ENCODE peak calls at places on chromosomes 16 and 17, in four cellular contexts. One of them, this sample, is unnamed.

GRCh38 chr17:2796164-2797140 is at the start of gene RAP1GAP2:
- DNase-seq in colonic mucosa: peak
- DNase-seq in ovary: no peak
- DNase-seq in AG10803: no peak
- DNase-seq in this sample: no peak

GRCh38 chr17:6078370-6078950 is 8.3 kb downstream of the WSCD1 start:
- DNase-seq in AG10803: no peak
- DNase-seq in colonic mucosa: no peak
- DNase-seq in ovary: no peak
- DNase-seq in this sample: no peak

GRCh38 chr17:48051706-48052486 is 3.7 kb downstream of the NFE2L1 start:
- DNase-seq in AG10803: peak
- DNase-seq in colonic mucosa: peak
- DNase-seq in ovary: peak
- DNase-seq in this sample: peak

GRCh38 chr17:61399131-61400057 is at the start of gene TBX2:
- DNase-seq in ovary: peak
- DNase-seq in colonic mucosa: peak
- DNase-seq in AG10803: peak
- DNase-seq in this sample: peak

GRCh38 chr17:76191891-76192290 is 48.4 kb downstream of the RNF157 start:
- DNase-seq in ovary: no peak
- DNase-seq in AG10803: no peak
- DNase-seq in colonic mucosa: no peak
- DNase-seq in this sample: no peak

GRCh38 chr17:48181653-48182052 is 74.1 kb downstream of the SNX11 start:
- DNase-seq in colonic mucosa: peak
- DNase-seq in AG10803: peak
- DNase-seq in ovary: no peak
- DNase-seq in this sample: no peak

GRCh38 chr17:77959216-77959925 is 868 bp downstream of the TNRC6C start:
- DNase-seq in AG10803: no peak
- DNase-seq in colonic mucosa: no peak
- DNase-seq in ovary: peak
- DNase-seq in this sample: no peak

GRCh38 chr17:45038771-45039634 is 12.4 kb downstream of the DCAKD start:
- DNase-seq in AG10803: no peak
- DNase-seq in colonic mucosa: no peak
- DNase-seq in ovary: peak
- DNase-seq in this sample: no peak

GRCh38 chr17:15999974-16000827 is 577 bp downstream of the TTC19 start:
- DNase-seq in colonic mucosa: no peak
- DNase-seq in ovary: peak
- DNase-seq in AG10803: peak
- DNase-seq in this sample: no peak

GRCh38 chr17:74389937-74390679 is 22.8 kb downstream of the GPR142 start:
- DNase-seq in ovary: no peak
- DNase-seq in AG10803: no peak
- DNase-seq in colonic mucosa: no peak
- DNase-seq in this sample: no peak

GRCh38 chr17:77801545-77802332 is 156.8 kb upstream of the TNRC6C start:
- DNase-seq in ovary: no peak
- DNase-seq in colonic mucosa: no peak
- DNase-seq in AG10803: no peak
- DNase-seq in this sample: no peak

GRCh38 chr16:47644166-47644565 is 183.0 kb downstream of the PHKB start:
- DNase-seq in colonic mucosa: no peak
- DNase-seq in ovary: no peak
- DNase-seq in AG10803: peak
- DNase-seq in this sample: peak

GRCh38 chr17:70863436-70864248 is 694.3 kb downstream of the KCNJ2 start:
- DNase-seq in AG10803: no peak
- DNase-seq in ovary: no peak
- DNase-seq in colonic mucosa: no peak
- DNase-seq in this sample: no peak

GRCh38 chr16:81451753-81452680 is 7.4 kb downstream of the CMIP start:
- DNase-seq in colonic mucosa: peak
- DNase-seq in ovary: no peak
- DNase-seq in AG10803: no peak
- DNase-seq in this sample: no peak

GRCh38 chr16:23836404-23837291 is 865 bp downstream of the PRKCB start:
- DNase-seq in AG10803: no peak
- DNase-seq in colonic mucosa: peak
- DNase-seq in ovary: no peak
- DNase-seq in this sample: no peak

GRCh38 chr17:50953831-50954601 is 87.9 kb upstream of the TOB1 start:
- DNase-seq in AG10803: peak
- DNase-seq in colonic mucosa: no peak
- DNase-seq in ovary: no peak
- DNase-seq in this sample: no peak

GRCh38 chr17:40399185-40399584 is 18.5 kb downstream of the TOP2A start:
- DNase-seq in ovary: no peak
- DNase-seq in colonic mucosa: no peak
- DNase-seq in AG10803: peak
- DNase-seq in this sample: peak

GRCh38 chr16:8551388-8552332 is 38.7 kb downstream of the TMEM114 start:
- DNase-seq in colonic mucosa: no peak
- DNase-seq in AG10803: no peak
- DNase-seq in ovary: no peak
- DNase-seq in this sample: no peak

GRCh38 chr17:80504671-80505413 is 28.4 kb upstream of the NPTX1 start:
- DNase-seq in AG10803: peak
- DNase-seq in colonic mucosa: no peak
- DNase-seq in ovary: no peak
- DNase-seq in this sample: no peak
- TF ChIP-seq CTCF in AG10803: peak
- TF ChIP-seq CTCF in colonic mucosa: no peak
- TF ChIP-seq CTCF in ovary: no peak
- TF ChIP-seq CTCF in this sample: no peak

GRCh38 chr16:77282345-77282744 is 83.1 kb downstream of the SYCE1L start:
- DNase-seq in ovary: no peak
- DNase-seq in colonic mucosa: no peak
- DNase-seq in AG10803: no peak
- DNase-seq in this sample: no peak
- TF ChIP-seq CTCF in ovary: no peak
- TF ChIP-seq CTCF in colonic mucosa: no peak
- TF ChIP-seq CTCF in AG10803: no peak
- TF ChIP-seq CTCF in this sample: no peak

GRCh38 chr16:82456683-82457082 is 170.1 kb upstream of the CDH13 start:
- DNase-seq in colonic mucosa: peak
- DNase-seq in ovary: peak
- DNase-seq in AG10803: peak
- DNase-seq in this sample: peak
- TF ChIP-seq CTCF in colonic mucosa: peak
- TF ChIP-seq CTCF in ovary: no peak
- TF ChIP-seq CTCF in AG10803: peak
- TF ChIP-seq CTCF in this sample: peak

GRCh38 chr16:27690604-27691003 is 140.7 kb downstream of the KATNIP start:
- DNase-seq in ovary: no peak
- DNase-seq in AG10803: peak
- DNase-seq in colonic mucosa: peak
- DNase-seq in this sample: no peak
- TF ChIP-seq CTCF in ovary: no peak
- TF ChIP-seq CTCF in AG10803: peak
- TF ChIP-seq CTCF in colonic mucosa: peak
- TF ChIP-seq CTCF in this sample: peak

GRCh38 chr17:72816406-72816805 is 276.1 kb downstream of the SLC39A11 start:
- DNase-seq in ovary: no peak
- DNase-seq in colonic mucosa: no peak
- DNase-seq in AG10803: no peak
- DNase-seq in this sample: no peak
- TF ChIP-seq CTCF in ovary: no peak
- TF ChIP-seq CTCF in colonic mucosa: no peak
- TF ChIP-seq CTCF in AG10803: no peak
- TF ChIP-seq CTCF in this sample: no peak

DNA sequence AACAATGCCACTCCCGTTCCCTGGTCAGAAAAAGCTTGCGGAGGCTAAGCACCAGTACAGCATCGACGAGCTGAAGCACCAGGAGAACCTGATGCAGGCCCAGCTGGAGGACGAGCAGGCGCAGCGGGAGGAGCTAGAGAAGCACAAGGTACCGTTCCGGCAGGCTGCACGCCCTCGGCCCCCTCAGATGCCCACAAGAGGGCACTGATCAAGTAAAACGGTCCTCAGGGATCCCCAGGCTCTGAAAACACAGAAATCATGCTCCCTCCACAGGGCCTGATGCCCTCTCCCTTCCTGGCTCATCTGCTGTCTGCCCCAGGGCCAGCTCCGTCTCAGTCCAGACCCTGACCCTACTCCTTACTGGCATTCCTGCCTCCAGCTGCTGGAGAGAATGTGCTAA is 21.6 kb downstream of the DRC3 start:
- DNase-seq in colonic mucosa: no peak
- DNase-seq in ovary: no peak
- DNase-seq in AG10803: no peak
- DNase-seq in this sample: no peak
- TF ChIP-seq CTCF in colonic mucosa: no peak
- TF ChIP-seq CTCF in ovary: no peak
- TF ChIP-seq CTCF in AG10803: peak
- TF ChIP-seq CTCF in this sample: peak

GRCh38 chr17:10276436-10276835 is 78.0 kb upstream of the GAS7 start:
- DNase-seq in ovary: no peak
- DNase-seq in AG10803: no peak
- DNase-seq in colonic mucosa: no peak
- DNase-seq in this sample: no peak

GRCh38 chr17:10275418-10275817 is 77.0 kb upstream of the GAS7 start:
- DNase-seq in ovary: no peak
- DNase-seq in AG10803: no peak
- DNase-seq in colonic mucosa: no peak
- DNase-seq in this sample: no peak

GRCh38 chr17:10278218-10278617 is 79.8 kb upstream of the GAS7 start:
- DNase-seq in AG10803: no peak
- DNase-seq in ovary: no peak
- DNase-seq in colonic mucosa: no peak
- DNase-seq in this sample: no peak
- TF ChIP-seq CTCF in AG10803: no peak
- TF ChIP-seq CTCF in ovary: no peak
- TF ChIP-seq CTCF in colonic mucosa: no peak
- TF ChIP-seq CTCF in this sample: no peak

GRCh38 chr17:81517339-81518112 is 4.9 kb upstream of the ACTG1 start:
- DNase-seq in colonic mucosa: peak
- DNase-seq in ovary: no peak
- DNase-seq in AG10803: no peak
- DNase-seq in this sample: no peak
- TF ChIP-seq CTCF in colonic mucosa: no peak
- TF ChIP-seq CTCF in ovary: no peak
- TF ChIP-seq CTCF in AG10803: no peak
- TF ChIP-seq CTCF in this sample: no peak

GRCh38 chr17:82920150-82920549 is 80.3 kb upstream of the ZNF750 start:
- DNase-seq in colonic mucosa: no peak
- DNase-seq in ovary: no peak
- DNase-seq in AG10803: no peak
- DNase-seq in this sample: no peak

GRCh38 chr17:82915010-82915696 is 75.3 kb upstream of the ZNF750 start:
- DNase-seq in ovary: no peak
- DNase-seq in AG10803: no peak
- DNase-seq in colonic mucosa: no peak
- DNase-seq in this sample: no peak

GRCh38 chr17:82918508-82918907 is 78.7 kb upstream of the ZNF750 start:
- DNase-seq in AG10803: no peak
- DNase-seq in colonic mucosa: no peak
- DNase-seq in ovary: no peak
- DNase-seq in this sample: no peak

GRCh38 chr17:82915697-82916027 is 75.8 kb upstream of the ZNF750 start:
- DNase-seq in colonic mucosa: no peak
- DNase-seq in AG10803: no peak
- DNase-seq in ovary: no peak
- DNase-seq in this sample: no peak

GRCh38 chr17:82917656-82918345 is 78.0 kb upstream of the ZNF750 start:
- DNase-seq in colonic mucosa: peak
- DNase-seq in AG10803: peak
- DNase-seq in ovary: no peak
- DNase-seq in this sample: no peak
- TF ChIP-seq CTCF in colonic mucosa: no peak
- TF ChIP-seq CTCF in AG10803: peak
- TF ChIP-seq CTCF in ovary: no peak
- TF ChIP-seq CTCF in this sample: peak

GRCh38 chr16:21277045-21277926 is 804 bp downstream of the CRYM start:
- DNase-seq in ovary: no peak
- DNase-seq in AG10803: no peak
- DNase-seq in colonic mucosa: no peak
- DNase-seq in this sample: no peak

GRCh38 chr16:21274172-21274726 is 3.8 kb downstream of the CRYM start:
- DNase-seq in colonic mucosa: no peak
- DNase-seq in ovary: no peak
- DNase-seq in AG10803: no peak
- DNase-seq in this sample: no peak

GRCh38 chr16:21275529-21275928 is 2.6 kb downstream of the CRYM start:
- DNase-seq in AG10803: no peak
- DNase-seq in ovary: no peak
- DNase-seq in colonic mucosa: no peak
- DNase-seq in this sample: no peak

GRCh38 chr16:21277927-21278706 is at the start of gene CRYM:
- DNase-seq in ovary: peak
- DNase-seq in AG10803: no peak
- DNase-seq in colonic mucosa: peak
- DNase-seq in this sample: no peak

DNA sequence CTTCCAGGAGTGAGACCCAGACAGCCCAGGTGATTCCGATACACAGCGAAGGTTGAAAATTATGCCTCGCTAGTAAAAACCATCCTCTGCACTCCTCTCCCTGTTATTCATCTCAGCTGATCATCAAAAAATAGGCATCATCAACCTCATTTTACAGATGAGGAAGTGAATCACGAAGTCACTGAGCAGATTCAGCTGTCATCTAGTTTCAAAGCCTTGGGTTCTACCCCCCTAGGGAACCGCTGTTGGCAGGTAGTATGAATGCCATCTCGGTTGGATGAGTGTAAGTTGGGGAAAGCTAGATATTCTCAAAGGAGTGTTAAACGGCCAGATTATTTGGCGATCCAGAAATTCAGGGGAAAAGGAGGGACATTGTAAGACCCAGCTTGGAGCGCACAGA is 2.0 kb downstream of the CRYM start:
- DNase-seq in colonic mucosa: no peak
- DNase-seq in AG10803: no peak
- DNase-seq in ovary: no peak
- DNase-seq in this sample: no peak
- TF ChIP-seq CTCF in colonic mucosa: no peak
- TF ChIP-seq CTCF in AG10803: no peak
- TF ChIP-seq CTCF in ovary: no peak
- TF ChIP-seq CTCF in this sample: no peak

This sample was measured in AG09319.